ENCODE peak calls at places on chromosome 7, in four cellular contexts. S is K562, O is GM12878, V is HepG2. A is an unnamed sample.
A peak's percentile ranks its signal among the peaks of the same experiment; 100 is the strongest.

GRCh38 chr7:56086761-56087160 is 6.0 kb downstream of the PHKG1 start:
- DNase-seq in O (no peak), S (no peak), V (no peak), A (no peak)

GRCh38 chr7:41029072-41029492 is 673.8 kb downstream of the INHBA start:
- DNase-seq in S (no peak), V (no peak), O (no peak), A (peak; percentile 33)

GRCh38 chr7:74012842-74013249 is 15.1 kb upstream of the ELN start:
- DNase-seq in V (no peak), O (peak; percentile 26), S (peak; percentile 53), A (no peak)

GRCh38 chr7:117220836-117221235 is 102.0 kb downstream of the WNT2 start:
- DNase-seq in S (no peak), O (no peak), V (no peak), A (no peak)

GRCh38 chr7:1768835-1769234 is 98.8 kb downstream of the ELFN1 start:
- DNase-seq in V (no peak), O (no peak), S (peak; percentile 82), A (peak; percentile 40)

GRCh38 chr7:17558135-17558534 is 259.7 kb downstream of the AHR start:
- DNase-seq in O (no peak), V (no peak), S (no peak), A (no peak)

GRCh38 chr7:1513657-1514095 is 9.5 kb upstream of the INTS1 start:
- DNase-seq in O (no peak), S (no peak), V (no peak), A (peak; percentile 36)

GRCh38 chr7:47067215-47067614 is 514.7 kb downstream of the TNS3 start:
- DNase-seq in O (no peak), S (no peak), V (no peak), A (no peak)

GRCh38 chr7:116798205-116798730 is 64.1 kb upstream of the CAPZA2 start:
- DNase-seq in O (no peak), S (no peak), V (no peak), A (no peak)

GRCh38 chr7:51350195-51350896 is 33.7 kb upstream of the COBL start:
- DNase-seq in O (no peak), V (peak; percentile 33), S (no peak), A (peak; percentile 10)

GRCh38 chr7:86733783-86734182 is 90.1 kb downstream of the GRM3 start:
- DNase-seq in S (peak; percentile 16), O (no peak), V (no peak), A (peak; percentile 66)

GRCh38 chr7:32680259-32681173 is 185.2 kb downstream of the AVL9 start:
- DNase-seq in S (peak; percentile 31), V (no peak), O (no peak), A (no peak)

GRCh38 chr7:155578016-155578415 is 31.7 kb upstream of the CNPY1 start:
- DNase-seq in O (no peak), S (no peak), V (no peak), A (no peak)

GRCh38 chr7:101159696-101160674 is 5.4 kb downstream of the VGF start:
- DNase-seq in S (no peak), V (no peak), O (no peak), A (no peak)

DNA sequence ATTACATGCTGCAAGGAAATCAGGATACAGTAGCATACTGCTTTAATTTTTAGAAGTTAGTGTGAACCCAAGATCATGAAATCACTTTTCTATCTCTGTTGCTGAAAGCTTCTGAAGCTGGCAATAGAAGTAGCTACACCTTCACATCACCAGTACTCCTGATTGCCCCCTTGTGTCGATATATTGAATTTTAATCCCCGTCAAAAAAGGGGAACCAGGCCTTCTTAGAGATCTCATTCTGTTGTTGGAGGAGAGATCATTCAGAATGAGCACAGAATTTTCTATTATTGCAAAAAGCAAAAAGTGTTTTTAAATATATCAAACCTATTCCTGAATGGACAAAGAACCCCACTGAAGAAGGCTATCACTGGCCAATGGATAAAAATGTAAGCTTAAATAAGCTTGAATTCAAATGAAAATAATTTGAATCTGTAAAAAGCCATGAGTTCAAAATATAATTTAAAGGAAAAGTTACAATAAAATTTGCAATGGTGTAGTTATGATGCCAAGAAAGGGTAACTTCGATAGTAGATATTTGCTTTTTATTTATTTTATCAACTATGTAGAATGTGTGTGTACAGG is 39.7 kb upstream of the TEX47 start:
- DNase-seq in O (peak; percentile 15), V (peak; percentile 27), S (peak; percentile 17), A (peak; percentile 37)
- TF ChIP-seq CHD2 in O (no peak), V (no peak), S (no peak), A (no peak)

DNA sequence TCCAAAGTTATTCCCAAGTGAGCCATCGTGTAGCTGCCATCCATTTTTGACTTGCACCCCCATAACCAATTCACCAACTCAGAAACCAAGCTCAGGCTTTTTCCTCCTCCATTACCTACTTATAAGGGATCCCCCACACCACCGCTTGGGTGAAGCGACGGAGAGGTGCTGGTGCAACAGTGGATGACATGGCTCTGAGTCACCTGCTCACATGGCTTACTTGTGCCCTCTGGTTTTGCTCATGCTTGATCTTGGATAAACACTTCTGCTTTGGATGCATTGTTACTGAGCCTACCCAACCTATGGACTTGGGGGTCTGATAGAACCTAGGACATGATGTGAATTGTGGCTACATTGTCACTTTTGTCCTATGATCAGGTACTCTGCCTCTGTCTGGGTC is 12.0 kb upstream of the AKR1B1 start:
- DNase-seq in V (peak; percentile 47), O (no peak), S (no peak), A (peak; percentile 74)
- TF ChIP-seq JUNB in V (no peak), O (no peak), S (no peak), A (peak; percentile 53)

GRCh38 chr7:75616421-75617167 is 122.1 kb downstream of the HIP1 start:
- DNase-seq in V (no peak), S (no peak), O (no peak), A (no peak)

GRCh38 chr7:75608451-75609122 is 116.5 kb downstream of the SPDYE5 start:
- DNase-seq in O (no peak), V (no peak), S (no peak), A (no peak)

GRCh38 chr7:75613351-75613750 is 121.2 kb downstream of the SPDYE5 start:
- DNase-seq in O (no peak), V (no peak), S (no peak), A (no peak)

GRCh38 chr7:75614390-75614789 is 122.3 kb downstream of the SPDYE5 start:
- DNase-seq in S (no peak), O (no peak), V (no peak), A (no peak)

GRCh38 chr7:75611557-75612178 is 119.5 kb downstream of the SPDYE5 start:
- DNase-seq in O (no peak), S (no peak), V (peak; percentile 86), A (no peak)
- TF ChIP-seq CHD2 in O (no peak), S (no peak), V (no peak), A (no peak)

GRCh38 chr7:97119747-97120146 is 2.2 kb downstream of the SDHAF3 start:
- DNase-seq in S (peak; percentile 21), O (no peak), V (no peak), A (no peak)
- TF ChIP-seq JUNB in S (no peak), O (no peak), V (no peak), A (no peak)

DNA sequence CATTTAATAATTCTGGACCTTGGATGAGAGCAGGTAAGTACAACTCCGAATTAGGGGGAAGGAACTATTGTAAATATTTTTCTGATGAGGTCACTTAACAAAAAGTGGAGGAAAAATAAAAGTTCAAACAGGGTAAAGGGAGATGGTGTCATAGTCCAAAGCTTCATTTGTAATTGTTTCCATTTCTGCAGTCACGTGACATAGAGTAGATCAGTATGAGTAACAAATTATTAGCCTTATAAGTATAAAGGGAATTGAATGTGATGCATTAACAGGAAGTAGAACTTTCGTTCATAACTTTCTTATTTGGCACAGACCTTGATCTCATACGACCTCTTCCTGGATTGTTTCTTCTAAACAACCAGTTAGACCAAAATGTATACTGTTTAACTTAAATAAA is 347.2 kb upstream of the TPK1 start:
- DNase-seq in V (no peak), O (no peak), S (no peak), A (no peak)
- TF ChIP-seq CHD2 in V (no peak), O (no peak), S (no peak), A (no peak)

DNA sequence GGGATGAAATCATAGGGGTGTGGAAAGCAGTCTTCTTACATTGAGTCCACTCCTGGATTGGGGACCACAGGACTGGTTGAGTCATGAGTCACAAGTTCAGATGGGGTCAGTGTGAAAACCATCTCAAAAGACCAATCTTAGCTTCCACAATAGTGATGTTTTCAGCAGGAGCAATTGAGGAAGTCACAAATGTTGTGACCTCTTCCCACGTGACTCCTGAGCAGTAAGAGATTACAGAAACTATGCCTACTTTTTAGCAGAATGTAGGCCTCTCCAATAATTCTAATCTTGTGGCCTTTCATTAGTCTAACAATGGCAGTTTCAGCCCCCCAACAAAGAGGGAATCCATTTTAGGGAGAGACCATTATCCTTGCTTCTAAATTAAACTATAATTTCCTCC is 256.9 kb upstream of the CDC14C start:
- DNase-seq in S (no peak), V (no peak), O (no peak), A (no peak)
- TF ChIP-seq JUNB in S (no peak), V (no peak), O (no peak), A (no peak)

GRCh38 chr7:4879401-4880081 is 4.0 kb downstream of the RADIL start:
- DNase-seq in V (no peak), O (no peak), S (no peak), A (no peak)

GRCh38 chr7:4878336-4879335 is 4.9 kb downstream of the RADIL start:
- DNase-seq in O (no peak), S (no peak), V (no peak), A (no peak)

GRCh38 chr7:4882169-4882741 is 1.3 kb downstream of the RADIL start:
- DNase-seq in V (no peak), O (no peak), S (peak; percentile 35), A (no peak)

GRCh38 chr7:4882742-4883351 is 669 bp downstream of the RADIL start:
- DNase-seq in O (no peak), S (peak; percentile 24), V (no peak), A (no peak)

GRCh38 chr7:4880218-4880617 is 3.3 kb downstream of the RADIL start:
- DNase-seq in O (no peak), V (no peak), S (no peak), A (no peak)
- TF ChIP-seq CHD2 in O (no peak), V (no peak), S (no peak), A (no peak)

A was measured in A549.